ENCODE peak calls at places on chromosomes 4 and X, in four cellular contexts. Q is astrocyte, C is heart right ventricle, J is cardiac muscle cell. L is an unnamed sample.

GRCh38 chr4:184250795-184251679 is 33.4 kb upstream of the ENPP6 start:
- DNase-seq in Q (peak), C (no peak), J (peak), L (no peak)

GRCh38 chr4:110009526-110009925 is 96.8 kb downstream of the EGF start:
- DNase-seq in Q (no peak), C (no peak), J (no peak), L (no peak)

GRCh38 chr4:7805533-7806079 is 134.1 kb downstream of the AFAP1 start:
- DNase-seq in Q (peak), C (no peak), J (peak), L (no peak)

GRCh38 chr4:32790803-32791202 is 2070.6 kb downstream of the PCDH7 start:
- DNase-seq in Q (no peak), C (no peak), J (peak), L (no peak)

GRCh38 chr4:105061136-105061696 is 85.5 kb upstream of the TET2 start:
- DNase-seq in Q (peak), C (peak), J (no peak), L (no peak)

GRCh38 chrX:110852180-110852579 is 56.6 kb upstream of the CHRDL1 start:
- DNase-seq in Q (no peak), C (no peak), J (peak), L (no peak)

GRCh38 chr4:140236649-140237160 is 82.7 kb upstream of the MAML3 start:
- DNase-seq in Q (no peak), C (no peak), J (no peak), L (no peak)

GRCh38 chrX:136214551-136214950 is 36.6 kb downstream of the MAP7D3 start:
- DNase-seq in Q (peak), C (no peak), J (no peak), L (no peak)

GRCh38 chr4:185096032-185096653 is 46.9 kb upstream of the SLC25A4 start:
- DNase-seq in Q (peak), C (peak), J (peak), L (no peak)

GRCh38 chr4:68249434-68249833 is 3.9 kb upstream of the TMPRSS11B start:
- DNase-seq in Q (no peak), C (no peak), J (no peak), L (no peak)

GRCh38 chr4:88653371-88653946 is 44.2 kb downstream of the NAP1L5 start:
- DNase-seq in Q (no peak), C (no peak), J (no peak), L (no peak)

GRCh38 chr4:56787380-56787779 is 34.1 kb downstream of the SPINK2 start:
- DNase-seq in Q (no peak), C (peak), J (peak), L (no peak)

GRCh38 chrX:50691820-50692219 is 122.2 kb downstream of the SHROOM4 start:
- DNase-seq in Q (no peak), C (no peak), J (peak), L (no peak)

GRCh38 chr4:48173055-48173991 is 39.3 kb upstream of the TXK start:
- DNase-seq in Q (peak), C (no peak), J (no peak), L (no peak)

GRCh38 chrX:24668111-24668510 is 21.0 kb upstream of the PCYT1B start:
- DNase-seq in Q (peak), C (no peak), J (peak), L (no peak)

GRCh38 chrX:29553542-29553941 is 661.8 kb upstream of the MAGEB2 start:
- DNase-seq in Q (no peak), C (no peak), J (no peak), L (no peak)

GRCh38 chr4:128517096-128517738 is 229.6 kb upstream of the PGRMC2 start:
- DNase-seq in Q (no peak), C (no peak), J (no peak), L (no peak)

GRCh38 chr4:83022724-83023427 is 12.1 kb upstream of the COPS4 start:
- DNase-seq in Q (peak), C (no peak), J (no peak), L (no peak)

GRCh38 chr4:165439981-165440380 is 61.2 kb downstream of the CPE start:
- DNase-seq in Q (no peak), C (no peak), J (no peak), L (no peak)

GRCh38 chr4:27861381-27861787 is 1000.7 kb downstream of the STIM2 start:
- DNase-seq in Q (no peak), C (peak), J (peak), L (no peak)

GRCh38 chrX:22040184-22040583 is 8.1 kb downstream of the PHEX start:
- DNase-seq in Q (no peak), C (no peak), J (no peak), L (no peak)

GRCh38 chrX:22039541-22039940 is 7.4 kb downstream of the PHEX start:
- DNase-seq in Q (no peak), C (no peak), J (no peak), L (no peak)

GRCh38 chrX:22047470-22047869 is 15.3 kb downstream of the PHEX start:
- DNase-seq in Q (no peak), C (no peak), J (no peak), L (no peak)

GRCh38 chrX:22041931-22042530 is 9.9 kb downstream of the PHEX start:
- DNase-seq in Q (no peak), C (no peak), J (no peak), L (no peak)

GRCh38 chrX:22043872-22044271 is 11.7 kb downstream of the PHEX start:
- DNase-seq in Q (no peak), C (no peak), J (no peak), L (no peak)
- H3K4me3 ChIP-seq in Q (no peak), C (no peak), J (no peak), L (no peak)

DNA sequence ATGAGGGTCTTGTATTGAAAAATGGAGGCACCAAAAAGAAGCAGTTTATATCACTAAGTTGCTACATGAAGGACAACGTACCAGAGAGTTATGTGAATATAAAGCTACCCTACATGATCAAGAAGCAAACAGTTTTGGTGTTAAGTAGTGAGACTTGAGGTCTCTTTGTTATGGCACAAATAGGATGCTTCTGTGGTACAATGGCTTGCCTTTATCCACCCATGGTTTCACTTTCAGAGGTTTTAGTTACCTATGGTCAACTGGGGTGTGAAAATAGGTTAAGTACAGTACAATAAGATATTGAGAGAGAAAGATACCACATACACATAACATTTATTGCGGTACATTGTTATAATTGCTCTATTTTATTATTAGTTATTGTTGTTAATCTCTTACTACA is 229.2 kb upstream of the SLIT2 start:
- DNase-seq in Q (no peak), C (no peak), J (no peak), L (no peak)
- H3K4me3 ChIP-seq in Q (no peak), C (no peak), J (no peak), L (no peak)

GRCh38 chr4:3253808-3254207 is 4.8 kb downstream of the MSANTD1 start:
- DNase-seq in Q (no peak), C (no peak), J (no peak), L (peak)

GRCh38 chr4:3254302-3255131 is 5.6 kb downstream of the MSANTD1 start:
- DNase-seq in Q (no peak), C (no peak), J (no peak), L (peak)

GRCh38 chr4:3257125-3257690 is 8.2 kb downstream of the MSANTD1 start:
- DNase-seq in Q (no peak), C (peak), J (no peak), L (peak)

GRCh38 chr4:3256230-3257124 is 7.5 kb downstream of the MSANTD1 start:
- DNase-seq in Q (no peak), C (no peak), J (no peak), L (peak)

GRCh38 chr4:3255611-3256186 is 6.7 kb downstream of the MSANTD1 start:
- DNase-seq in Q (no peak), C (no peak), J (no peak), L (peak)
- H3K4me3 ChIP-seq in Q (no peak), C (no peak), J (no peak), L (no peak)

DNA sequence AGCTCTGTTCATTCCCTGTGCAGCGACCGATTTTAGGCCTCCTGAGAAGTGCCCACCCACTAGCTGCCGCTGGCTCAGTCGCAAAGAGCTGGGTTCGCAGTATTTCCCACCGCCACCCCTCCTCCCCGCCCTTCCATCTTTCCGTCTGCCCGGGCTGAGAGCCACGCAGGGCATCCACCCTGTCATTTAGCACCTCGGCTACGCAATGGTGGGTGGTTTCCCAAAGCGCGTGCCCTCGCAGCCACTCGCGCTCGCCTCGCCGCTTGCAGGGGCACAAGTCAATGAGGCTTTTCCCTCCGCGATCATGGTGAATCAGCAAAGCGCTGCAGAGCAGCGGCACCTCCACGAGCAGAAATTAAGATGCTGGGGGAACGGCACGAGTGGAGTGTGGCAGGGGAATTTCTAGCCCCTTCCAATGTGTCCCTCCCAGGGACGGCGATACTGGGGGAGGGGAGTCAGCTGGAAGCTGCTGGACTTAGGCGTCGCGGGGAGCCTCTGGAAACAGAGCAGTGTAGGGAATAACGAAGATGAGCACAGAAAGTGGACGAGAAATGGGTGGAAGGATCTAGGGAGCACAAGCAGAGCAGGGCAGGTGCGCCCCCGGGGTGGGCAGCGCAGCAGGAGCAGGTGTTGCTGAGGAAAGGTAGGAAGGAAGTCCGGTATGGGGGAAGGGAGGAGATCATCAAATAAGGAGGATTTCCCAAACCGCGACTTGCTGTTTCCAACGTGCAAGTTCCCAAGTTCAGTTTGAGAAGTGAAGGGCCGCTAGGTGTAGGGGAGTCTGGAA is 2.4 kb upstream of the PTCHD1 start:
- DNase-seq in Q (no peak), C (no peak), J (peak), L (no peak)
- H3K4me3 ChIP-seq in Q (no peak), C (no peak), J (peak), L (no peak)

GRCh38 chr4:154611833-154612232 is 623 bp downstream of the FGG start:
- DNase-seq in Q (no peak), C (no peak), J (no peak), L (no peak)
- H3K4me3 ChIP-seq in Q (no peak), C (no peak), J (no peak), L (no peak)

GRCh38 chr4:2445571-2445970 is 23.3 kb upstream of the RNF4 start:
- DNase-seq in Q (no peak), C (no peak), J (no peak), L (peak)

GRCh38 chr4:2448589-2448988 is 20.3 kb upstream of the RNF4 start:
- DNase-seq in Q (no peak), C (no peak), J (no peak), L (peak)

GRCh38 chr4:2449051-2449450 is 19.9 kb upstream of the RNF4 start:
- DNase-seq in Q (no peak), C (no peak), J (no peak), L (no peak)

GRCh38 chr4:2445130-2445529 is 23.8 kb upstream of the RNF4 start:
- DNase-seq in Q (no peak), C (no peak), J (no peak), L (peak)

GRCh38 chr4:2446656-2447564 is 22.0 kb upstream of the RNF4 start:
- DNase-seq in Q (no peak), C (no peak), J (no peak), L (no peak)
- H3K4me3 ChIP-seq in Q (no peak), C (no peak), J (no peak), L (no peak)

GRCh38 chr4:60750962-60751361 is 449.2 kb upstream of the ADGRL3 start:
- DNase-seq in Q (no peak), C (no peak), J (no peak), L (no peak)
- H3K4me3 ChIP-seq in Q (no peak), C (no peak), J (no peak), L (no peak)

DNA sequence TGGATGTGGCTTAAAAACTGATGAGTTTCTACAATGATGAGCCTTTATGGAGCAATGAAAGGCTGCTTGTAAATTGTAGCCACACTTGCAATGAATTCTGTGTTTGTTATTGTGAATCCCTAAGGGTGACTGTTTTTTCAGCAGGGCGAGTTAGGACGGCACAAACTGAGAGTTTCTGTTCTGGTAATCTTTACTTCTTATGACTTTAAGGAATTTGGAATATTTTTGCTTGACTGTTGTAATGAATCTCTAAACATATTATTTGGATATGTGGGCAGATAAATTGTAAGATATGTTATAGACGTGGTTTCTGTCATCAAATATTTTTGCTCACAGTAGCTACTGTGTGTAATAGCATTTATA is 22.2 kb downstream of the RBPJ start:
- DNase-seq in Q (peak), C (no peak), J (no peak), L (no peak)
- H3K4me3 ChIP-seq in Q (no peak), C (no peak), J (no peak), L (no peak)

L was measured in aorta.